ENCODE peak calls at places on chromosomes 7 and 10, in five cellular contexts. One of them, this sample, is unnamed.

GRCh38 chr10:113895018-113895417 is 40.6 kb downstream of the NHLRC2 start:
- DNase-seq in activated T-cell treated with anti-CD3 and anti-CD28 coated beads for 48 hours: no peak
- DNase-seq in BJ: peak
- DNase-seq in endothelial cell: no peak
- DNase-seq in Right ventricle myocardium superior: no peak
- DNase-seq in this sample: no peak

GRCh38 chr7:106041140-106041717 is 70.9 kb downstream of the SYPL1 start:
- DNase-seq in activated T-cell treated with anti-CD3 and anti-CD28 coated beads for 48 hours: peak
- DNase-seq in BJ: no peak
- DNase-seq in endothelial cell: peak
- DNase-seq in Right ventricle myocardium superior: no peak
- DNase-seq in this sample: peak

GRCh38 chr7:14457567-14458453 is 444.7 kb downstream of the DGKB start:
- DNase-seq in endothelial cell: peak
- DNase-seq in Right ventricle myocardium superior: peak
- DNase-seq in BJ: peak
- DNase-seq in activated T-cell treated with anti-CD3 and anti-CD28 coated beads for 48 hours: peak
- DNase-seq in this sample: peak

GRCh38 chr7:1063361-1063760 is 19.0 kb downstream of the GPR146 start:
- DNase-seq in Right ventricle myocardium superior: no peak
- DNase-seq in activated T-cell treated with anti-CD3 and anti-CD28 coated beads for 48 hours: no peak
- DNase-seq in BJ: no peak
- DNase-seq in endothelial cell: no peak
- DNase-seq in this sample: no peak

GRCh38 chr10:86819567-86819966 is 63.1 kb downstream of the BMPR1A start:
- DNase-seq in activated T-cell treated with anti-CD3 and anti-CD28 coated beads for 48 hours: no peak
- DNase-seq in BJ: no peak
- DNase-seq in Right ventricle myocardium superior: no peak
- DNase-seq in endothelial cell: no peak
- DNase-seq in this sample: no peak

GRCh38 chr7:2008101-2008935 is 224.4 kb downstream of the MAD1L1 start:
- DNase-seq in endothelial cell: no peak
- DNase-seq in Right ventricle myocardium superior: peak
- DNase-seq in activated T-cell treated with anti-CD3 and anti-CD28 coated beads for 48 hours: no peak
- DNase-seq in BJ: no peak
- DNase-seq in this sample: no peak

GRCh38 chr10:48457949-48458661 is 146.8 kb downstream of the ARHGAP22 start:
- DNase-seq in Right ventricle myocardium superior: no peak
- DNase-seq in endothelial cell: no peak
- DNase-seq in activated T-cell treated with anti-CD3 and anti-CD28 coated beads for 48 hours: no peak
- DNase-seq in BJ: no peak
- DNase-seq in this sample: no peak

GRCh38 chr7:38903057-38903456 is 5.9 kb downstream of the VPS41 start:
- DNase-seq in Right ventricle myocardium superior: no peak
- DNase-seq in activated T-cell treated with anti-CD3 and anti-CD28 coated beads for 48 hours: no peak
- DNase-seq in endothelial cell: no peak
- DNase-seq in BJ: no peak
- DNase-seq in this sample: no peak

GRCh38 chr7:108093903-108094302 is 36.3 kb downstream of the LAMB4 start:
- DNase-seq in endothelial cell: no peak
- DNase-seq in BJ: no peak
- DNase-seq in activated T-cell treated with anti-CD3 and anti-CD28 coated beads for 48 hours: no peak
- DNase-seq in Right ventricle myocardium superior: no peak
- DNase-seq in this sample: no peak

GRCh38 chr7:96723622-96724021 is 14.0 kb upstream of the SEM1 start:
- DNase-seq in BJ: no peak
- DNase-seq in Right ventricle myocardium superior: no peak
- DNase-seq in activated T-cell treated with anti-CD3 and anti-CD28 coated beads for 48 hours: no peak
- DNase-seq in endothelial cell: no peak
- DNase-seq in this sample: no peak

GRCh38 chr7:80182630-80183276 is 48.1 kb downstream of the GNAI1 start:
- DNase-seq in BJ: no peak
- DNase-seq in Right ventricle myocardium superior: no peak
- DNase-seq in activated T-cell treated with anti-CD3 and anti-CD28 coated beads for 48 hours: no peak
- DNase-seq in endothelial cell: no peak
- DNase-seq in this sample: no peak

GRCh38 chr10:45353176-45353575 is 20.8 kb upstream of the ALOX5 start:
- DNase-seq in BJ: no peak
- DNase-seq in activated T-cell treated with anti-CD3 and anti-CD28 coated beads for 48 hours: no peak
- DNase-seq in Right ventricle myocardium superior: no peak
- DNase-seq in endothelial cell: no peak
- DNase-seq in this sample: no peak

GRCh38 chr7:80348221-80348620 is 163.6 kb downstream of the GNAT3 start:
- DNase-seq in activated T-cell treated with anti-CD3 and anti-CD28 coated beads for 48 hours: no peak
- DNase-seq in BJ: no peak
- DNase-seq in Right ventricle myocardium superior: no peak
- DNase-seq in endothelial cell: no peak
- DNase-seq in this sample: no peak

GRCh38 chr10:128040096-128040495 is 86.1 kb downstream of the MKI67 start:
- DNase-seq in BJ: no peak
- DNase-seq in endothelial cell: no peak
- DNase-seq in activated T-cell treated with anti-CD3 and anti-CD28 coated beads for 48 hours: no peak
- DNase-seq in Right ventricle myocardium superior: no peak
- DNase-seq in this sample: no peak

GRCh38 chr10:30509508-30509907 is 75.5 kb downstream of the MAP3K8 start:
- DNase-seq in Right ventricle myocardium superior: no peak
- DNase-seq in BJ: no peak
- DNase-seq in activated T-cell treated with anti-CD3 and anti-CD28 coated beads for 48 hours: no peak
- DNase-seq in endothelial cell: no peak
- DNase-seq in this sample: no peak

GRCh38 chr10:14156101-14156500 is 174.6 kb downstream of the FRMD4A start:
- DNase-seq in endothelial cell: no peak
- DNase-seq in activated T-cell treated with anti-CD3 and anti-CD28 coated beads for 48 hours: no peak
- DNase-seq in BJ: no peak
- DNase-seq in Right ventricle myocardium superior: no peak
- DNase-seq in this sample: no peak

GRCh38 chr10:105262666-105263065 is 621.6 kb downstream of the SORCS3 start:
- DNase-seq in endothelial cell: no peak
- DNase-seq in BJ: no peak
- DNase-seq in Right ventricle myocardium superior: no peak
- DNase-seq in activated T-cell treated with anti-CD3 and anti-CD28 coated beads for 48 hours: no peak
- DNase-seq in this sample: no peak

GRCh38 chr10:2037966-2038493 is 300.7 kb upstream of the ADARB2 start:
- DNase-seq in endothelial cell: no peak
- DNase-seq in BJ: no peak
- DNase-seq in Right ventricle myocardium superior: no peak
- DNase-seq in activated T-cell treated with anti-CD3 and anti-CD28 coated beads for 48 hours: no peak
- DNase-seq in this sample: no peak

GRCh38 chr7:22884911-22885823 is 62.5 kb upstream of the TOMM7 start:
- DNase-seq in activated T-cell treated with anti-CD3 and anti-CD28 coated beads for 48 hours: no peak
- DNase-seq in endothelial cell: no peak
- DNase-seq in BJ: no peak
- DNase-seq in Right ventricle myocardium superior: no peak
- DNase-seq in this sample: no peak

GRCh38 chr7:88111842-88112385 is 107.9 kb downstream of the SRI start:
- DNase-seq in BJ: no peak
- DNase-seq in activated T-cell treated with anti-CD3 and anti-CD28 coated beads for 48 hours: no peak
- DNase-seq in endothelial cell: no peak
- DNase-seq in Right ventricle myocardium superior: no peak
- DNase-seq in this sample: no peak

GRCh38 chr7:13988765-13989137 is 715 bp downstream of the ETV1 start:
- DNase-seq in endothelial cell: peak
- DNase-seq in BJ: no peak
- DNase-seq in activated T-cell treated with anti-CD3 and anti-CD28 coated beads for 48 hours: no peak
- DNase-seq in Right ventricle myocardium superior: no peak
- DNase-seq in this sample: peak

GRCh38 chr10:99571816-99572215 is 39.1 kb downstream of the NKX2-3 start:
- DNase-seq in BJ: no peak
- DNase-seq in Right ventricle myocardium superior: no peak
- DNase-seq in activated T-cell treated with anti-CD3 and anti-CD28 coated beads for 48 hours: no peak
- DNase-seq in endothelial cell: no peak
- DNase-seq in this sample: no peak

GRCh38 chr10:124180044-124180745 is 86.8 kb upstream of the CHST15 start:
- DNase-seq in endothelial cell: no peak
- DNase-seq in Right ventricle myocardium superior: no peak
- DNase-seq in BJ: no peak
- DNase-seq in activated T-cell treated with anti-CD3 and anti-CD28 coated beads for 48 hours: no peak
- DNase-seq in this sample: no peak

GRCh38 chr10:88565072-88565471 is 18.0 kb downstream of the RNLS start:
- DNase-seq in activated T-cell treated with anti-CD3 and anti-CD28 coated beads for 48 hours: no peak
- DNase-seq in BJ: no peak
- DNase-seq in Right ventricle myocardium superior: no peak
- DNase-seq in endothelial cell: no peak
- DNase-seq in this sample: peak

GRCh38 chr10:117342638-117343037 is 32.6 kb downstream of the PDZD8 start:
- DNase-seq in activated T-cell treated with anti-CD3 and anti-CD28 coated beads for 48 hours: no peak
- DNase-seq in Right ventricle myocardium superior: no peak
- DNase-seq in endothelial cell: no peak
- DNase-seq in BJ: no peak
- DNase-seq in this sample: no peak

GRCh38 chr10:23780331-23780730 is 341.5 kb downstream of the OTUD1 start:
- DNase-seq in Right ventricle myocardium superior: no peak
- DNase-seq in BJ: no peak
- DNase-seq in endothelial cell: no peak
- DNase-seq in activated T-cell treated with anti-CD3 and anti-CD28 coated beads for 48 hours: no peak
- DNase-seq in this sample: no peak

GRCh38 chr10:96118604-96119450 is 11.3 kb upstream of the ZNF518A start:
- DNase-seq in endothelial cell: no peak
- DNase-seq in Right ventricle myocardium superior: no peak
- DNase-seq in BJ: no peak
- DNase-seq in activated T-cell treated with anti-CD3 and anti-CD28 coated beads for 48 hours: no peak
- DNase-seq in this sample: peak

GRCh38 chr7:51080622-51081269 is 235.9 kb downstream of the COBL start:
- DNase-seq in activated T-cell treated with anti-CD3 and anti-CD28 coated beads for 48 hours: no peak
- DNase-seq in Right ventricle myocardium superior: no peak
- DNase-seq in endothelial cell: no peak
- DNase-seq in BJ: no peak
- DNase-seq in this sample: no peak

GRCh38 chr7:51249187-51249945 is 67.2 kb downstream of the COBL start:
- DNase-seq in Right ventricle myocardium superior: no peak
- DNase-seq in endothelial cell: no peak
- DNase-seq in BJ: no peak
- DNase-seq in activated T-cell treated with anti-CD3 and anti-CD28 coated beads for 48 hours: no peak
- DNase-seq in this sample: no peak

GRCh38 chr10:84194424-84195043 is at the start of gene CDHR1:
- DNase-seq in endothelial cell: peak
- DNase-seq in Right ventricle myocardium superior: peak
- DNase-seq in activated T-cell treated with anti-CD3 and anti-CD28 coated beads for 48 hours: peak
- DNase-seq in BJ: no peak
- DNase-seq in this sample: peak